ENCODE peak calls at places on chromosomes 1 and 21, in nine cellular contexts. One of them, this sample, is unnamed.

GRCh38 chr21:38628426-38628825 is 130.1 kb upstream of the ERG start:
- DNase-seq in uterus: no peak
- DNase-seq in adipocyte: no peak
- DNase-seq in stimulated activated naive B cell treated with anti-CD40 and anti-IgM and Interleukin-4, amounts not matched to agents 10 μg/mL and 1 μg/mL and 100 μg/mL, for 72 hours: no peak
- DNase-seq in neural crest cell: no peak
- DNase-seq in C1 segment of cervical spinal cord: no peak
- DNase-seq in T follicular helper cell: no peak
- DNase-seq in GM19239: no peak
- DNase-seq in cerebellar cortex: no peak
- DNase-seq in this sample: no peak

GRCh38 chr1:162003825-162004205 is 19.9 kb downstream of the OLFML2B start:
- DNase-seq in uterus: no peak
- DNase-seq in adipocyte: peak
- DNase-seq in stimulated activated naive B cell treated with anti-CD40 and anti-IgM and Interleukin-4, amounts not matched to agents 10 μg/mL and 1 μg/mL and 100 μg/mL, for 72 hours: no peak
- DNase-seq in neural crest cell: no peak
- DNase-seq in C1 segment of cervical spinal cord: peak
- DNase-seq in T follicular helper cell: no peak
- DNase-seq in GM19239: no peak
- DNase-seq in cerebellar cortex: no peak
- DNase-seq in this sample: peak

GRCh38 chr21:44299085-44299457 is 782 bp upstream of the PFKL start:
- DNase-seq in uterus: no peak
- DNase-seq in adipocyte: no peak
- DNase-seq in stimulated activated naive B cell treated with anti-CD40 and anti-IgM and Interleukin-4, amounts not matched to agents 10 μg/mL and 1 μg/mL and 100 μg/mL, for 72 hours: no peak
- DNase-seq in neural crest cell: no peak
- DNase-seq in C1 segment of cervical spinal cord: no peak
- DNase-seq in T follicular helper cell: no peak
- DNase-seq in GM19239: no peak
- DNase-seq in cerebellar cortex: no peak
- DNase-seq in this sample: no peak

GRCh38 chr1:23903754-23904153 is 9.4 kb downstream of the CNR2 start:
- DNase-seq in uterus: no peak
- DNase-seq in adipocyte: no peak
- DNase-seq in stimulated activated naive B cell treated with anti-CD40 and anti-IgM and Interleukin-4, amounts not matched to agents 10 μg/mL and 1 μg/mL and 100 μg/mL, for 72 hours: no peak
- DNase-seq in neural crest cell: no peak
- DNase-seq in C1 segment of cervical spinal cord: no peak
- DNase-seq in T follicular helper cell: no peak
- DNase-seq in GM19239: no peak
- DNase-seq in cerebellar cortex: no peak
- DNase-seq in this sample: no peak

GRCh38 chr1:232382671-232383070 is 247.3 kb downstream of the SIPA1L2 start:
- DNase-seq in uterus: no peak
- DNase-seq in adipocyte: no peak
- DNase-seq in stimulated activated naive B cell treated with anti-CD40 and anti-IgM and Interleukin-4, amounts not matched to agents 10 μg/mL and 1 μg/mL and 100 μg/mL, for 72 hours: no peak
- DNase-seq in neural crest cell: no peak
- DNase-seq in C1 segment of cervical spinal cord: no peak
- DNase-seq in T follicular helper cell: no peak
- DNase-seq in GM19239: no peak
- DNase-seq in cerebellar cortex: no peak
- DNase-seq in this sample: no peak

GRCh38 chr21:17359781-17360180 is 153.1 kb upstream of the CXADR start:
- DNase-seq in uterus: no peak
- DNase-seq in adipocyte: no peak
- DNase-seq in stimulated activated naive B cell treated with anti-CD40 and anti-IgM and Interleukin-4, amounts not matched to agents 10 μg/mL and 1 μg/mL and 100 μg/mL, for 72 hours: no peak
- DNase-seq in neural crest cell: no peak
- DNase-seq in C1 segment of cervical spinal cord: no peak
- DNase-seq in T follicular helper cell: no peak
- DNase-seq in GM19239: no peak
- DNase-seq in cerebellar cortex: no peak
- DNase-seq in this sample: no peak

GRCh38 chr21:32480381-32480780 is 67.9 kb downstream of the EVA1C start:
- DNase-seq in uterus: no peak
- DNase-seq in adipocyte: no peak
- DNase-seq in stimulated activated naive B cell treated with anti-CD40 and anti-IgM and Interleukin-4, amounts not matched to agents 10 μg/mL and 1 μg/mL and 100 μg/mL, for 72 hours: no peak
- DNase-seq in neural crest cell: no peak
- DNase-seq in C1 segment of cervical spinal cord: no peak
- DNase-seq in T follicular helper cell: no peak
- DNase-seq in GM19239: no peak
- DNase-seq in cerebellar cortex: no peak
- DNase-seq in this sample: no peak

GRCh38 chr1:151574575-151575529 is 34.7 kb downstream of the TUFT1 start:
- DNase-seq in uterus: no peak
- DNase-seq in adipocyte: peak
- DNase-seq in stimulated activated naive B cell treated with anti-CD40 and anti-IgM and Interleukin-4, amounts not matched to agents 10 μg/mL and 1 μg/mL and 100 μg/mL, for 72 hours: peak
- DNase-seq in neural crest cell: no peak
- DNase-seq in C1 segment of cervical spinal cord: no peak
- DNase-seq in T follicular helper cell: no peak
- DNase-seq in GM19239: no peak
- DNase-seq in cerebellar cortex: no peak
- DNase-seq in this sample: peak

GRCh38 chr1:24913616-24914225 is 16.4 kb downstream of the RUNX3 start:
- DNase-seq in uterus: no peak
- DNase-seq in adipocyte: no peak
- DNase-seq in stimulated activated naive B cell treated with anti-CD40 and anti-IgM and Interleukin-4, amounts not matched to agents 10 μg/mL and 1 μg/mL and 100 μg/mL, for 72 hours: no peak
- DNase-seq in neural crest cell: no peak
- DNase-seq in C1 segment of cervical spinal cord: no peak
- DNase-seq in T follicular helper cell: no peak
- DNase-seq in GM19239: no peak
- DNase-seq in cerebellar cortex: no peak
- DNase-seq in this sample: no peak

GRCh38 chr1:204255225-204255624 is 41.4 kb upstream of the GOLT1A start:
- DNase-seq in uterus: no peak
- DNase-seq in adipocyte: no peak
- DNase-seq in stimulated activated naive B cell treated with anti-CD40 and anti-IgM and Interleukin-4, amounts not matched to agents 10 μg/mL and 1 μg/mL and 100 μg/mL, for 72 hours: no peak
- DNase-seq in neural crest cell: peak
- DNase-seq in C1 segment of cervical spinal cord: no peak
- DNase-seq in T follicular helper cell: no peak
- DNase-seq in GM19239: no peak
- DNase-seq in cerebellar cortex: no peak
- DNase-seq in this sample: no peak

GRCh38 chr1:45304311-45305081 is 22.2 kb upstream of the HPDL start:
- DNase-seq in uterus: peak
- DNase-seq in adipocyte: no peak
- DNase-seq in stimulated activated naive B cell treated with anti-CD40 and anti-IgM and Interleukin-4, amounts not matched to agents 10 μg/mL and 1 μg/mL and 100 μg/mL, for 72 hours: no peak
- DNase-seq in neural crest cell: no peak
- DNase-seq in C1 segment of cervical spinal cord: peak
- DNase-seq in T follicular helper cell: no peak
- DNase-seq in GM19239: no peak
- DNase-seq in cerebellar cortex: no peak
- DNase-seq in this sample: no peak

GRCh38 chr21:38661296-38662223 is 144.2 kb upstream of the ETS2 start:
- DNase-seq in uterus: peak
- DNase-seq in adipocyte: peak
- DNase-seq in stimulated activated naive B cell treated with anti-CD40 and anti-IgM and Interleukin-4, amounts not matched to agents 10 μg/mL and 1 μg/mL and 100 μg/mL, for 72 hours: peak
- DNase-seq in neural crest cell: peak
- DNase-seq in C1 segment of cervical spinal cord: no peak
- DNase-seq in T follicular helper cell: no peak
- DNase-seq in GM19239: no peak
- DNase-seq in cerebellar cortex: no peak
- DNase-seq in this sample: no peak

GRCh38 chr1:4086921-4087320 is 186.8 kb upstream of the C1orf174 start:
- DNase-seq in uterus: no peak
- DNase-seq in adipocyte: no peak
- DNase-seq in stimulated activated naive B cell treated with anti-CD40 and anti-IgM and Interleukin-4, amounts not matched to agents 10 μg/mL and 1 μg/mL and 100 μg/mL, for 72 hours: no peak
- DNase-seq in neural crest cell: no peak
- DNase-seq in C1 segment of cervical spinal cord: no peak
- DNase-seq in T follicular helper cell: no peak
- DNase-seq in GM19239: no peak
- DNase-seq in cerebellar cortex: no peak
- DNase-seq in this sample: no peak

GRCh38 chr21:45390121-45390751 is 14.7 kb upstream of the COL18A1 start:
- DNase-seq in uterus: peak
- DNase-seq in adipocyte: no peak
- DNase-seq in stimulated activated naive B cell treated with anti-CD40 and anti-IgM and Interleukin-4, amounts not matched to agents 10 μg/mL and 1 μg/mL and 100 μg/mL, for 72 hours: no peak
- DNase-seq in neural crest cell: no peak
- DNase-seq in C1 segment of cervical spinal cord: no peak
- DNase-seq in T follicular helper cell: no peak
- DNase-seq in GM19239: no peak
- DNase-seq in cerebellar cortex: no peak
- DNase-seq in this sample: peak

GRCh38 chr21:43600642-43601397 is 58.5 kb downstream of the HSF2BP start:
- DNase-seq in uterus: no peak
- DNase-seq in adipocyte: peak
- DNase-seq in stimulated activated naive B cell treated with anti-CD40 and anti-IgM and Interleukin-4, amounts not matched to agents 10 μg/mL and 1 μg/mL and 100 μg/mL, for 72 hours: no peak
- DNase-seq in neural crest cell: no peak
- DNase-seq in C1 segment of cervical spinal cord: no peak
- DNase-seq in T follicular helper cell: no peak
- DNase-seq in GM19239: no peak
- DNase-seq in cerebellar cortex: no peak
- DNase-seq in this sample: no peak

GRCh38 chr1:178938959-178939317 is 68.1 kb upstream of the ANGPTL1 start:
- DNase-seq in uterus: peak
- DNase-seq in adipocyte: peak
- DNase-seq in stimulated activated naive B cell treated with anti-CD40 and anti-IgM and Interleukin-4, amounts not matched to agents 10 μg/mL and 1 μg/mL and 100 μg/mL, for 72 hours: no peak
- DNase-seq in neural crest cell: no peak
- DNase-seq in C1 segment of cervical spinal cord: peak
- DNase-seq in T follicular helper cell: no peak
- DNase-seq in GM19239: no peak
- DNase-seq in cerebellar cortex: peak
- DNase-seq in this sample: no peak

GRCh38 chr1:1092890-1093609 is 18.9 kb upstream of the RNF223 start:
- DNase-seq in uterus: no peak
- DNase-seq in adipocyte: no peak
- DNase-seq in stimulated activated naive B cell treated with anti-CD40 and anti-IgM and Interleukin-4, amounts not matched to agents 10 μg/mL and 1 μg/mL and 100 μg/mL, for 72 hours: no peak
- DNase-seq in neural crest cell: no peak
- DNase-seq in C1 segment of cervical spinal cord: no peak
- DNase-seq in T follicular helper cell: no peak
- DNase-seq in GM19239: no peak
- DNase-seq in cerebellar cortex: no peak
- DNase-seq in this sample: no peak

GRCh38 chr1:237108299-237109040 is 66.5 kb downstream of the RYR2 start:
- DNase-seq in uterus: no peak
- DNase-seq in adipocyte: no peak
- DNase-seq in stimulated activated naive B cell treated with anti-CD40 and anti-IgM and Interleukin-4, amounts not matched to agents 10 μg/mL and 1 μg/mL and 100 μg/mL, for 72 hours: no peak
- DNase-seq in neural crest cell: no peak
- DNase-seq in C1 segment of cervical spinal cord: no peak
- DNase-seq in T follicular helper cell: no peak
- DNase-seq in GM19239: no peak
- DNase-seq in cerebellar cortex: peak
- DNase-seq in this sample: no peak

GRCh38 chr1:115258302-115258866 is 79.7 kb downstream of the NGF start:
- DNase-seq in uterus: no peak
- DNase-seq in adipocyte: peak
- DNase-seq in stimulated activated naive B cell treated with anti-CD40 and anti-IgM and Interleukin-4, amounts not matched to agents 10 μg/mL and 1 μg/mL and 100 μg/mL, for 72 hours: no peak
- DNase-seq in neural crest cell: no peak
- DNase-seq in C1 segment of cervical spinal cord: no peak
- DNase-seq in T follicular helper cell: no peak
- DNase-seq in GM19239: no peak
- DNase-seq in cerebellar cortex: no peak
- DNase-seq in this sample: no peak

GRCh38 chr1:168636642-168637111 is 60.3 kb downstream of the XCL1 start:
- DNase-seq in uterus: no peak
- DNase-seq in adipocyte: peak
- DNase-seq in stimulated activated naive B cell treated with anti-CD40 and anti-IgM and Interleukin-4, amounts not matched to agents 10 μg/mL and 1 μg/mL and 100 μg/mL, for 72 hours: no peak
- DNase-seq in neural crest cell: no peak
- DNase-seq in C1 segment of cervical spinal cord: no peak
- DNase-seq in T follicular helper cell: no peak
- DNase-seq in GM19239: no peak
- DNase-seq in cerebellar cortex: peak
- DNase-seq in this sample: no peak

GRCh38 chr1:54859687-54860391 is 27.2 kb downstream of the DHCR24 start:
- DNase-seq in uterus: no peak
- DNase-seq in adipocyte: no peak
- DNase-seq in stimulated activated naive B cell treated with anti-CD40 and anti-IgM and Interleukin-4, amounts not matched to agents 10 μg/mL and 1 μg/mL and 100 μg/mL, for 72 hours: no peak
- DNase-seq in neural crest cell: no peak
- DNase-seq in C1 segment of cervical spinal cord: no peak
- DNase-seq in T follicular helper cell: no peak
- DNase-seq in GM19239: no peak
- DNase-seq in cerebellar cortex: no peak
- DNase-seq in this sample: no peak

GRCh38 chr1:63112155-63112914 is 210.0 kb upstream of the FOXD3 start:
- DNase-seq in uterus: no peak
- DNase-seq in adipocyte: peak
- DNase-seq in stimulated activated naive B cell treated with anti-CD40 and anti-IgM and Interleukin-4, amounts not matched to agents 10 μg/mL and 1 μg/mL and 100 μg/mL, for 72 hours: no peak
- DNase-seq in neural crest cell: no peak
- DNase-seq in C1 segment of cervical spinal cord: no peak
- DNase-seq in T follicular helper cell: no peak
- DNase-seq in GM19239: no peak
- DNase-seq in cerebellar cortex: no peak
- DNase-seq in this sample: no peak

GRCh38 chr1:40030528-40031135 is 9.9 kb upstream of the CAP1 start:
- DNase-seq in uterus: no peak
- DNase-seq in adipocyte: no peak
- DNase-seq in stimulated activated naive B cell treated with anti-CD40 and anti-IgM and Interleukin-4, amounts not matched to agents 10 μg/mL and 1 μg/mL and 100 μg/mL, for 72 hours: no peak
- DNase-seq in neural crest cell: no peak
- DNase-seq in C1 segment of cervical spinal cord: no peak
- DNase-seq in T follicular helper cell: no peak
- DNase-seq in GM19239: no peak
- DNase-seq in cerebellar cortex: no peak
- DNase-seq in this sample: no peak

GRCh38 chr1:180358649-180359048 is 128.6 kb downstream of the LHX4 start:
- DNase-seq in uterus: no peak
- DNase-seq in adipocyte: peak
- DNase-seq in stimulated activated naive B cell treated with anti-CD40 and anti-IgM and Interleukin-4, amounts not matched to agents 10 μg/mL and 1 μg/mL and 100 μg/mL, for 72 hours: no peak
- DNase-seq in neural crest cell: no peak
- DNase-seq in C1 segment of cervical spinal cord: no peak
- DNase-seq in T follicular helper cell: no peak
- DNase-seq in GM19239: no peak
- DNase-seq in cerebellar cortex: peak
- DNase-seq in this sample: no peak

GRCh38 chr1:238624786-238625185 is 734.1 kb upstream of the ZP4 start:
- DNase-seq in uterus: no peak
- DNase-seq in adipocyte: no peak
- DNase-seq in stimulated activated naive B cell treated with anti-CD40 and anti-IgM and Interleukin-4, amounts not matched to agents 10 μg/mL and 1 μg/mL and 100 μg/mL, for 72 hours: no peak
- DNase-seq in neural crest cell: no peak
- DNase-seq in C1 segment of cervical spinal cord: no peak
- DNase-seq in T follicular helper cell: no peak
- DNase-seq in GM19239: no peak
- DNase-seq in cerebellar cortex: peak
- DNase-seq in this sample: no peak

GRCh38 chr1:215198021-215198420 is 115.5 kb downstream of the KCNK2 start:
- DNase-seq in uterus: no peak
- DNase-seq in adipocyte: peak
- DNase-seq in stimulated activated naive B cell treated with anti-CD40 and anti-IgM and Interleukin-4, amounts not matched to agents 10 μg/mL and 1 μg/mL and 100 μg/mL, for 72 hours: no peak
- DNase-seq in neural crest cell: no peak
- DNase-seq in C1 segment of cervical spinal cord: no peak
- DNase-seq in T follicular helper cell: no peak
- DNase-seq in GM19239: no peak
- DNase-seq in cerebellar cortex: no peak
- DNase-seq in this sample: no peak

GRCh38 chr1:56525463-56526155 is 53.8 kb downstream of the PLPP3 start:
- DNase-seq in uterus: no peak
- DNase-seq in adipocyte: no peak
- DNase-seq in stimulated activated naive B cell treated with anti-CD40 and anti-IgM and Interleukin-4, amounts not matched to agents 10 μg/mL and 1 μg/mL and 100 μg/mL, for 72 hours: peak
- DNase-seq in neural crest cell: no peak
- DNase-seq in C1 segment of cervical spinal cord: peak
- DNase-seq in T follicular helper cell: no peak
- DNase-seq in GM19239: no peak
- DNase-seq in cerebellar cortex: no peak
- DNase-seq in this sample: peak

This sample was measured in CD14-positive monocyte.